ENCODE peak calls at places on chromosomes 6 and 20, in six cellular contexts. One of them, this sample, is unnamed.

GRCh38 chr6:6772751-6773150 is 184.2 kb downstream of the LY86 start:
- DNase-seq in brain microvascular endothelial cell: no peak
- DNase-seq in IMR-90: no peak
- DNase-seq in naive thymus-derived CD4-positive, alpha-beta T cell: no peak
- DNase-seq in upper lobe of right lung: no peak
- DNase-seq in cardiac fibroblast: no peak
- DNase-seq in this sample: no peak

GRCh38 chr6:91088515-91088914 is 501.6 kb upstream of the MAP3K7 start:
- DNase-seq in brain microvascular endothelial cell: no peak
- DNase-seq in IMR-90: no peak
- DNase-seq in naive thymus-derived CD4-positive, alpha-beta T cell: no peak
- DNase-seq in upper lobe of right lung: no peak
- DNase-seq in cardiac fibroblast: no peak
- DNase-seq in this sample: no peak

GRCh38 chr6:44247338-44248302 is 719 bp downstream of the HSP90AB1 start:
- DNase-seq in brain microvascular endothelial cell: no peak
- DNase-seq in IMR-90: peak
- DNase-seq in naive thymus-derived CD4-positive, alpha-beta T cell: peak
- DNase-seq in upper lobe of right lung: peak
- DNase-seq in cardiac fibroblast: peak
- DNase-seq in this sample: no peak

GRCh38 chr20:32467506-32468312 is 109.6 kb downstream of the ASXL1 start:
- DNase-seq in brain microvascular endothelial cell: no peak
- DNase-seq in IMR-90: no peak
- DNase-seq in naive thymus-derived CD4-positive, alpha-beta T cell: no peak
- DNase-seq in upper lobe of right lung: no peak
- DNase-seq in cardiac fibroblast: no peak
- DNase-seq in this sample: no peak

GRCh38 chr6:158870418-158870957 is 51.3 kb upstream of the EZR start:
- DNase-seq in brain microvascular endothelial cell: no peak
- DNase-seq in IMR-90: no peak
- DNase-seq in naive thymus-derived CD4-positive, alpha-beta T cell: no peak
- DNase-seq in upper lobe of right lung: no peak
- DNase-seq in cardiac fibroblast: no peak
- DNase-seq in this sample: no peak

GRCh38 chr6:130394238-130394637 is 28.4 kb downstream of the TMEM200A start:
- DNase-seq in brain microvascular endothelial cell: no peak
- DNase-seq in IMR-90: no peak
- DNase-seq in naive thymus-derived CD4-positive, alpha-beta T cell: no peak
- DNase-seq in upper lobe of right lung: no peak
- DNase-seq in cardiac fibroblast: no peak
- DNase-seq in this sample: no peak

GRCh38 chr20:35339007-35339406 is 46.8 kb upstream of the FAM83C start:
- DNase-seq in brain microvascular endothelial cell: peak
- DNase-seq in IMR-90: peak
- DNase-seq in naive thymus-derived CD4-positive, alpha-beta T cell: no peak
- DNase-seq in upper lobe of right lung: no peak
- DNase-seq in cardiac fibroblast: peak
- DNase-seq in this sample: peak

GRCh38 chr6:169169375-169169774 is 84.3 kb downstream of the THBS2 start:
- DNase-seq in brain microvascular endothelial cell: no peak
- DNase-seq in IMR-90: no peak
- DNase-seq in naive thymus-derived CD4-positive, alpha-beta T cell: no peak
- DNase-seq in upper lobe of right lung: no peak
- DNase-seq in cardiac fibroblast: peak
- DNase-seq in this sample: no peak

GRCh38 chr6:126381498-126381897 is 41.6 kb downstream of the CENPW start:
- DNase-seq in brain microvascular endothelial cell: no peak
- DNase-seq in IMR-90: no peak
- DNase-seq in naive thymus-derived CD4-positive, alpha-beta T cell: no peak
- DNase-seq in upper lobe of right lung: no peak
- DNase-seq in cardiac fibroblast: no peak
- DNase-seq in this sample: no peak

GRCh38 chr6:36314221-36315014 is 22.3 kb downstream of the BNIP5 start:
- DNase-seq in brain microvascular endothelial cell: no peak
- DNase-seq in IMR-90: no peak
- DNase-seq in naive thymus-derived CD4-positive, alpha-beta T cell: no peak
- DNase-seq in upper lobe of right lung: no peak
- DNase-seq in cardiac fibroblast: no peak
- DNase-seq in this sample: peak

GRCh38 chr6:149271348-149272340 is 45.9 kb upstream of the TAB2 start:
- DNase-seq in brain microvascular endothelial cell: peak
- DNase-seq in IMR-90: no peak
- DNase-seq in naive thymus-derived CD4-positive, alpha-beta T cell: no peak
- DNase-seq in upper lobe of right lung: no peak
- DNase-seq in cardiac fibroblast: peak
- DNase-seq in this sample: no peak

GRCh38 chr20:694496-694895 is 18.9 kb upstream of the SCRT2 start:
- DNase-seq in brain microvascular endothelial cell: no peak
- DNase-seq in IMR-90: no peak
- DNase-seq in naive thymus-derived CD4-positive, alpha-beta T cell: no peak
- DNase-seq in upper lobe of right lung: no peak
- DNase-seq in cardiac fibroblast: no peak
- DNase-seq in this sample: no peak

GRCh38 chr6:78436335-78436734 is 431.0 kb upstream of the IRAK1BP1 start:
- DNase-seq in brain microvascular endothelial cell: peak
- DNase-seq in IMR-90: peak
- DNase-seq in naive thymus-derived CD4-positive, alpha-beta T cell: no peak
- DNase-seq in upper lobe of right lung: no peak
- DNase-seq in cardiac fibroblast: peak
- DNase-seq in this sample: peak

DNA sequence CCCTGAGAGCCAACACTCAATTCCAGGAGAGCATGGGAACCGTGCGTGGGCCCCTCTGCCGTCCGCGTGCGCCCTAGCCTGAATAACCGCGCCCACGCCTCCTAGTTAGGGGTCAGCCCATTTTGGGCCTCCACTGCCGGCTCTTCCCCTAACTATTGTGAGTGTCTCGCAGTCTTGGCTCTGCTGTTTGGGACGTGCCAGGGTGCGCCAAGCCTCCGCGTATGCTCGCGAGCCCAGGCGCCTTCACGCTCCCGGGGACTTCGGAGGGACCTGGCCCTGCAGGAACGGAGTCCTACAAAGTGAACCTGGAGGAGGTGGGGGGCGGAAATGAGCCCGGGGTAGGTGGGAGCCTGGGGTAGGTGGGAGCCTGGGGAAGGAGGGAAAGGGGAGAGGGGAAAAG is 813 bp upstream of the GCM2 start:
- DNase-seq in brain microvascular endothelial cell: no peak
- DNase-seq in IMR-90: no peak
- DNase-seq in naive thymus-derived CD4-positive, alpha-beta T cell: no peak
- DNase-seq in upper lobe of right lung: no peak
- DNase-seq in cardiac fibroblast: no peak
- DNase-seq in this sample: no peak
- H3K4me3 ChIP-seq in brain microvascular endothelial cell: no peak
- H3K4me3 ChIP-seq in IMR-90: no peak
- H3K4me3 ChIP-seq in naive thymus-derived CD4-positive, alpha-beta T cell: no peak
- H3K4me3 ChIP-seq in upper lobe of right lung: no peak
- H3K4me3 ChIP-seq in cardiac fibroblast: no peak
- H3K4me3 ChIP-seq in this sample: no peak

DNA sequence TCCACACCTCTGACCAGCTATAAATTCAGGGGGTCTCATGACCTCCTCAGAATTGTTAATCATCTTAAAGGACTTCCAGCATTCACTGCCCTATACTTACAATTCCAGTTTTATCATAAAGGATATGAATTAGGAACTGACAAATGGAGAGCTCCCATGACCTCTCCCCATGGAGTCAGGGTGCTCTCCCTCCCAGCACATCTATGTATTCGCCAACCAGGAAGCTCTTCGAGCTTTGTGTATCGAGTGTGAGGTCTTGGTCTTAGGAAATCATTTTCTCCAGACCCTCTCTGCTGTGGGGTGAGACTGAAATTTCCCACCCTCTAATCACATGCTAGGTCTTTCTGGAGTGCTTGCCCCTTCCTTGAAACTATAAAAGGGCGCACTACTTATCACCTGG is 238.5 kb upstream of the OPRM1 start:
- DNase-seq in brain microvascular endothelial cell: no peak
- DNase-seq in IMR-90: no peak
- DNase-seq in naive thymus-derived CD4-positive, alpha-beta T cell: no peak
- DNase-seq in upper lobe of right lung: no peak
- DNase-seq in cardiac fibroblast: no peak
- DNase-seq in this sample: no peak
- H3K4me3 ChIP-seq in brain microvascular endothelial cell: no peak
- H3K4me3 ChIP-seq in IMR-90: no peak
- H3K4me3 ChIP-seq in naive thymus-derived CD4-positive, alpha-beta T cell: no peak
- H3K4me3 ChIP-seq in upper lobe of right lung: no peak
- H3K4me3 ChIP-seq in cardiac fibroblast: no peak
- H3K4me3 ChIP-seq in this sample: no peak

GRCh38 chr6:4776493-4776966 is 326 bp downstream of the CDYL start:
- DNase-seq in brain microvascular endothelial cell: no peak
- DNase-seq in IMR-90: no peak
- DNase-seq in naive thymus-derived CD4-positive, alpha-beta T cell: no peak
- DNase-seq in upper lobe of right lung: peak
- DNase-seq in cardiac fibroblast: no peak
- DNase-seq in this sample: no peak
- H3K4me3 ChIP-seq in brain microvascular endothelial cell: peak
- H3K4me3 ChIP-seq in IMR-90: peak
- H3K4me3 ChIP-seq in naive thymus-derived CD4-positive, alpha-beta T cell: no peak
- H3K4me3 ChIP-seq in upper lobe of right lung: peak
- H3K4me3 ChIP-seq in cardiac fibroblast: peak
- H3K4me3 ChIP-seq in this sample: peak

GRCh38 chr6:32580593-32580992 is 9.1 kb downstream of the HLA-DRB1 start:
- DNase-seq in brain microvascular endothelial cell: no peak
- DNase-seq in IMR-90: no peak
- DNase-seq in naive thymus-derived CD4-positive, alpha-beta T cell: no peak
- DNase-seq in upper lobe of right lung: no peak
- DNase-seq in cardiac fibroblast: no peak
- DNase-seq in this sample: no peak

GRCh38 chr6:32581275-32582095 is 8.2 kb downstream of the HLA-DRB1 start:
- DNase-seq in brain microvascular endothelial cell: no peak
- DNase-seq in IMR-90: no peak
- DNase-seq in naive thymus-derived CD4-positive, alpha-beta T cell: no peak
- DNase-seq in upper lobe of right lung: no peak
- DNase-seq in cardiac fibroblast: no peak
- DNase-seq in this sample: peak

GRCh38 chr6:32588156-32588555 is 1.5 kb downstream of the HLA-DRB1 start:
- DNase-seq in brain microvascular endothelial cell: no peak
- DNase-seq in IMR-90: no peak
- DNase-seq in naive thymus-derived CD4-positive, alpha-beta T cell: no peak
- DNase-seq in upper lobe of right lung: no peak
- DNase-seq in cardiac fibroblast: no peak
- DNase-seq in this sample: no peak

GRCh38 chr6:32578962-32579361 is 10.7 kb downstream of the HLA-DRB1 start:
- DNase-seq in brain microvascular endothelial cell: no peak
- DNase-seq in IMR-90: no peak
- DNase-seq in naive thymus-derived CD4-positive, alpha-beta T cell: no peak
- DNase-seq in upper lobe of right lung: no peak
- DNase-seq in cardiac fibroblast: no peak
- DNase-seq in this sample: no peak

GRCh38 chr6:32583527-32583898 is 6.1 kb downstream of the HLA-DRB1 start:
- DNase-seq in brain microvascular endothelial cell: no peak
- DNase-seq in IMR-90: no peak
- DNase-seq in naive thymus-derived CD4-positive, alpha-beta T cell: no peak
- DNase-seq in upper lobe of right lung: no peak
- DNase-seq in cardiac fibroblast: no peak
- DNase-seq in this sample: no peak
- H3K4me3 ChIP-seq in brain microvascular endothelial cell: no peak
- H3K4me3 ChIP-seq in IMR-90: no peak
- H3K4me3 ChIP-seq in naive thymus-derived CD4-positive, alpha-beta T cell: peak
- H3K4me3 ChIP-seq in upper lobe of right lung: no peak
- H3K4me3 ChIP-seq in cardiac fibroblast: no peak
- H3K4me3 ChIP-seq in this sample: no peak

This sample was measured in bronchial epithelial cell.